ENCODE peak calls at places on chromosomes 1 and 21, in ten cellular contexts. One of them, this sample, is unnamed. For H3K4me1, the result is how much of the 10 kb centered on the place peaks cover.

GRCh38 chr1:178533547-178533946 is 20.6 kb downstream of the TEX35 start:
- DNase-seq in tibial artery: no peak
- DNase-seq in CD4-positive, alpha-beta memory T cell: no peak
- DNase-seq in fibroblast of lung: no peak
- DNase-seq in aorta: no peak
- DNase-seq in transverse colon: no peak
- DNase-seq in stomach: no peak
- DNase-seq in thoracic aorta: no peak
- DNase-seq in upper lobe of right lung: no peak
- DNase-seq in pancreas: no peak
- DNase-seq in this sample: no peak

GRCh38 chr1:226820935-226821718 is 49.3 kb upstream of the PSEN2 start:
- DNase-seq in tibial artery: peak
- DNase-seq in CD4-positive, alpha-beta memory T cell: no peak
- DNase-seq in fibroblast of lung: peak
- DNase-seq in aorta: peak
- DNase-seq in transverse colon: peak
- DNase-seq in stomach: peak
- DNase-seq in thoracic aorta: peak
- DNase-seq in upper lobe of right lung: no peak
- DNase-seq in pancreas: peak
- DNase-seq in this sample: no peak

GRCh38 chr1:190168116-190168515 is 309.5 kb downstream of the BRINP3 start:
- DNase-seq in tibial artery: no peak
- DNase-seq in CD4-positive, alpha-beta memory T cell: no peak
- DNase-seq in fibroblast of lung: peak
- DNase-seq in aorta: no peak
- DNase-seq in transverse colon: no peak
- DNase-seq in stomach: no peak
- DNase-seq in thoracic aorta: no peak
- DNase-seq in upper lobe of right lung: no peak
- DNase-seq in pancreas: no peak
- DNase-seq in this sample: no peak

GRCh38 chr21:32674038-32674437 is 53.8 kb downstream of the SYNJ1 start:
- DNase-seq in tibial artery: no peak
- DNase-seq in CD4-positive, alpha-beta memory T cell: no peak
- DNase-seq in fibroblast of lung: no peak
- DNase-seq in aorta: no peak
- DNase-seq in transverse colon: no peak
- DNase-seq in stomach: no peak
- DNase-seq in thoracic aorta: no peak
- DNase-seq in upper lobe of right lung: no peak
- DNase-seq in pancreas: no peak
- DNase-seq in this sample: no peak

GRCh38 chr1:42165511-42166210 is 1.1 kb upstream of the GUCA2A start:
- DNase-seq in tibial artery: no peak
- DNase-seq in CD4-positive, alpha-beta memory T cell: no peak
- DNase-seq in fibroblast of lung: peak
- DNase-seq in aorta: peak
- DNase-seq in transverse colon: peak
- DNase-seq in stomach: peak
- DNase-seq in thoracic aorta: no peak
- DNase-seq in upper lobe of right lung: peak
- DNase-seq in pancreas: peak
- DNase-seq in this sample: no peak

GRCh38 chr1:177053648-177054047 is 110.9 kb downstream of the ASTN1 start:
- DNase-seq in tibial artery: no peak
- DNase-seq in CD4-positive, alpha-beta memory T cell: no peak
- DNase-seq in fibroblast of lung: no peak
- DNase-seq in aorta: no peak
- DNase-seq in transverse colon: no peak
- DNase-seq in stomach: no peak
- DNase-seq in thoracic aorta: no peak
- DNase-seq in upper lobe of right lung: no peak
- DNase-seq in pancreas: no peak
- DNase-seq in this sample: no peak

GRCh38 chr1:215526147-215526845 is 40.8 kb upstream of the KCTD3 start:
- DNase-seq in tibial artery: no peak
- DNase-seq in CD4-positive, alpha-beta memory T cell: no peak
- DNase-seq in fibroblast of lung: peak
- DNase-seq in aorta: no peak
- DNase-seq in transverse colon: no peak
- DNase-seq in stomach: no peak
- DNase-seq in thoracic aorta: no peak
- DNase-seq in upper lobe of right lung: no peak
- DNase-seq in pancreas: no peak
- DNase-seq in this sample: no peak

GRCh38 chr1:243926803-243927245 is 76.8 kb upstream of the AKT3 start:
- DNase-seq in tibial artery: no peak
- DNase-seq in CD4-positive, alpha-beta memory T cell: no peak
- DNase-seq in fibroblast of lung: peak
- DNase-seq in aorta: no peak
- DNase-seq in transverse colon: no peak
- DNase-seq in stomach: no peak
- DNase-seq in thoracic aorta: no peak
- DNase-seq in upper lobe of right lung: no peak
- DNase-seq in pancreas: no peak
- DNase-seq in this sample: no peak

GRCh38 chr1:26799479-26800133 is 11.9 kb downstream of the PIGV start:
- DNase-seq in tibial artery: peak
- DNase-seq in CD4-positive, alpha-beta memory T cell: no peak
- DNase-seq in fibroblast of lung: peak
- DNase-seq in aorta: peak
- DNase-seq in transverse colon: peak
- DNase-seq in stomach: no peak
- DNase-seq in thoracic aorta: no peak
- DNase-seq in upper lobe of right lung: no peak
- DNase-seq in pancreas: no peak
- DNase-seq in this sample: no peak

GRCh38 chr1:82453511-82454185 is 652.9 kb downstream of the ADGRL2 start:
- DNase-seq in tibial artery: no peak
- DNase-seq in CD4-positive, alpha-beta memory T cell: no peak
- DNase-seq in fibroblast of lung: no peak
- DNase-seq in aorta: no peak
- DNase-seq in transverse colon: no peak
- DNase-seq in stomach: no peak
- DNase-seq in thoracic aorta: no peak
- DNase-seq in upper lobe of right lung: no peak
- DNase-seq in pancreas: no peak
- DNase-seq in this sample: no peak

GRCh38 chr1:115682792-115683191 is 41.0 kb downstream of the VANGL1 start:
- DNase-seq in tibial artery: no peak
- DNase-seq in CD4-positive, alpha-beta memory T cell: no peak
- DNase-seq in fibroblast of lung: no peak
- DNase-seq in aorta: no peak
- DNase-seq in transverse colon: no peak
- DNase-seq in stomach: no peak
- DNase-seq in thoracic aorta: no peak
- DNase-seq in upper lobe of right lung: no peak
- DNase-seq in pancreas: no peak
- DNase-seq in this sample: no peak

DNA sequence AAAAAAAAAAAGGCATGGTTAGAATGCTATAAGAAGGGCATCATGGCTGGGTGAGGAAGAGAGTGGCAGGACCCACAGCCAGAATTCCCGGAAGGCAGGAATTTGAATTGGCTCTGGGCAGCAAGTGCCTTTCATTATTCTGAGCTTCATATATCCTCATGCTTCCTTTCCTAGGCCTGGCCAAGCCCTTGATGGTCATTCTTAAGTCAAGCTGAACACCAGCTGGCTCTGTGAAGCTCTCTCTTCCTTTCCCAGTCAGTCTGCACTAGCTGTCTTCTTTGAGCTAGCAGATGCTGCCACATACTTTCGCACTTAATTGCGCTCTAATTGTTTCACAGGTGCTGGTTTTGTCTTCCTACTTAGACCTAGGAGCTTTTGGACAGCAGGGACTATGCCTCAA is 2.5 kb downstream of the TLR5 start:
- DNase-seq in tibial artery: no peak
- DNase-seq in CD4-positive, alpha-beta memory T cell: no peak
- DNase-seq in fibroblast of lung: no peak
- DNase-seq in aorta: no peak
- DNase-seq in transverse colon: no peak
- DNase-seq in stomach: no peak
- DNase-seq in thoracic aorta: no peak
- DNase-seq in upper lobe of right lung: no peak
- DNase-seq in pancreas: no peak
- DNase-seq in this sample: no peak
- H3K4me1 ChIP-seq in tibial artery: under half
- H3K4me1 ChIP-seq in CD4-positive, alpha-beta memory T cell: under half
- H3K4me1 ChIP-seq in fibroblast of lung: under half
- H3K4me1 ChIP-seq in aorta: under half
- H3K4me1 ChIP-seq in transverse colon: under half
- H3K4me1 ChIP-seq in stomach: under half
- H3K4me1 ChIP-seq in thoracic aorta: under half
- H3K4me1 ChIP-seq in upper lobe of right lung: half or more
- H3K4me1 ChIP-seq in pancreas: under half
- H3K4me1 ChIP-seq in this sample: under half

GRCh38 chr21:45819478-45820170 is 161.9 kb upstream of the COL6A1 start:
- DNase-seq in tibial artery: no peak
- DNase-seq in CD4-positive, alpha-beta memory T cell: no peak
- DNase-seq in fibroblast of lung: no peak
- DNase-seq in aorta: no peak
- DNase-seq in transverse colon: no peak
- DNase-seq in stomach: no peak
- DNase-seq in thoracic aorta: no peak
- DNase-seq in upper lobe of right lung: no peak
- DNase-seq in pancreas: no peak
- DNase-seq in this sample: no peak

GRCh38 chr21:45818276-45818903 is 163.2 kb upstream of the COL6A1 start:
- DNase-seq in tibial artery: no peak
- DNase-seq in CD4-positive, alpha-beta memory T cell: no peak
- DNase-seq in fibroblast of lung: peak
- DNase-seq in aorta: no peak
- DNase-seq in transverse colon: no peak
- DNase-seq in stomach: no peak
- DNase-seq in thoracic aorta: no peak
- DNase-seq in upper lobe of right lung: no peak
- DNase-seq in pancreas: no peak
- DNase-seq in this sample: no peak

GRCh38 chr21:45820171-45821091 is 161.1 kb upstream of the COL6A1 start:
- DNase-seq in tibial artery: no peak
- DNase-seq in CD4-positive, alpha-beta memory T cell: peak
- DNase-seq in fibroblast of lung: peak
- DNase-seq in aorta: peak
- DNase-seq in transverse colon: peak
- DNase-seq in stomach: peak
- DNase-seq in thoracic aorta: no peak
- DNase-seq in upper lobe of right lung: peak
- DNase-seq in pancreas: peak
- DNase-seq in this sample: peak

GRCh38 chr21:45817345-45817744 is 164.2 kb upstream of the COL6A1 start:
- DNase-seq in tibial artery: no peak
- DNase-seq in CD4-positive, alpha-beta memory T cell: no peak
- DNase-seq in fibroblast of lung: no peak
- DNase-seq in aorta: no peak
- DNase-seq in transverse colon: no peak
- DNase-seq in stomach: no peak
- DNase-seq in thoracic aorta: no peak
- DNase-seq in upper lobe of right lung: no peak
- DNase-seq in pancreas: no peak
- DNase-seq in this sample: no peak

DNA sequence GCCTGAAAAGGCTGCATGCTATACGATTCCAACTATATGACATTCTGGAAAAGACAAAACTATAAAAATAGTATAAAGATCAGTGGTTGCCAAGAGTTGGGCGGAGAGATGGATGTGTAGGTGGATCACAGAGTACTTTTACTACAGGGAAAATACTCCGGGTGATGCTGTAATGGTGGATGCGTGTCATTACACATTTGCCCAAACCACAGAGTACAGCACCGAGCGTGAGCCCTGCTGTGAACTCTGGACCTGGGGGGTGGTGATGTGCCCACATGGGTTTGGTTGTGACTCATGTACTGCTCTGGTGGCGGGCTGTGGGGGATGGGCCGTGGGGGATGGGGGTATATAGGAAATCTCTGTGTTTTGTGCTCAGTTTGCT is 162.7 kb upstream of the COL6A1 start:
- DNase-seq in tibial artery: no peak
- DNase-seq in CD4-positive, alpha-beta memory T cell: peak
- DNase-seq in fibroblast of lung: peak
- DNase-seq in aorta: no peak
- DNase-seq in transverse colon: no peak
- DNase-seq in stomach: no peak
- DNase-seq in thoracic aorta: no peak
- DNase-seq in upper lobe of right lung: no peak
- DNase-seq in pancreas: no peak
- DNase-seq in this sample: peak
- H3K27ac ChIP-seq in tibial artery: no peak
- H3K27ac ChIP-seq in CD4-positive, alpha-beta memory T cell: no peak
- H3K27ac ChIP-seq in fibroblast of lung: no peak
- H3K27ac ChIP-seq in aorta: no peak
- H3K27ac ChIP-seq in transverse colon: no peak
- H3K27ac ChIP-seq in stomach: no peak
- H3K27ac ChIP-seq in thoracic aorta: no peak
- H3K27ac ChIP-seq in upper lobe of right lung: no peak
- H3K27ac ChIP-seq in pancreas: no peak
- H3K27ac ChIP-seq in this sample: no peak

DNA sequence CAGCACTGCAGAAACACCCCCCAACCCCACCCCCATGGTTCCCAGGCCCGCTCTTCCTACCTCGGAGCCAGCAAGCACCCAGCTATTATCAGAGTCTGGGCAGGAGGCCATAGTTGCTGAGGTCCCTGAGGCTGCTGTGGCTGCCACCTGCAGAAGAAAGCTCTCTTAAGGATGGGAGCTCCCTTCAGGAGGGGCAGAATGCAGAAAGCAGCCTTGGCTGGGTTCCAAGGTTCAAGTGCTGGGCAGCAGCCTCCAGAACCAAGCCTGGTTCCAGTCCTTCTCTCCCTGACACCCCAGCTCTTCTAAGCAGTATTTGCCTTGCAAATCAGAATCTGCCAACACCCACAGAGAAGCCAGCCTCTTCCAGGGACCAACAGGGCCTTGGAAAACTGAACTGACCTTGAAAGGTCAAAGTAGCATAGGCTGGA is 2.3 kb downstream of the PBXIP1 start:
- DNase-seq in tibial artery: no peak
- DNase-seq in CD4-positive, alpha-beta memory T cell: peak
- DNase-seq in fibroblast of lung: no peak
- DNase-seq in aorta: no peak
- DNase-seq in transverse colon: no peak
- DNase-seq in stomach: no peak
- DNase-seq in thoracic aorta: no peak
- DNase-seq in upper lobe of right lung: no peak
- DNase-seq in pancreas: no peak
- DNase-seq in this sample: no peak
- H3K4me1 ChIP-seq in tibial artery: half or more
- H3K4me1 ChIP-seq in CD4-positive, alpha-beta memory T cell: half or more
- H3K4me1 ChIP-seq in fibroblast of lung: under half
- H3K4me1 ChIP-seq in aorta: under half
- H3K4me1 ChIP-seq in transverse colon: under half
- H3K4me1 ChIP-seq in stomach: half or more
- H3K4me1 ChIP-seq in thoracic aorta: under half
- H3K4me1 ChIP-seq in upper lobe of right lung: under half
- H3K4me1 ChIP-seq in pancreas: under half
- H3K4me1 ChIP-seq in this sample: half or more

DNA sequence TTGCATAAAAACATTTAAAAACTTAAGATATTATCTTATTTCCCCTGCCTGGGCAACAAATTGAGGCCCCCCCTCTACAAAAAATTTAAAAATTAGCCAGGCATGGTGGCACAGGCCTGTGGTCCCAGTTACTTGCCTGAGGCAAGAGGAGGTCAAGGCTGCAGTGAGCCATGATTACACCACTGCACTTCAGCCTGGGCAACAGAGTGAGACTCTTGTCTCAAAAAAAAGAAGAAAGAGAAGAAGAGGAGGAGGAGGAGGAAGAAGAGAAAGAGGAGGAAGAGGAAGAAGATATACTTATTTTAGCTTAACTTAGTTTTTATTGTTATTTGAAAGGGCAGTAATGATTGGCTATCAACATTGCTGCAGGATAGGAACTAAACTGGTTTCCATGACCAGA is 73.8 kb upstream of the IPO9 start:
- DNase-seq in tibial artery: no peak
- DNase-seq in CD4-positive, alpha-beta memory T cell: no peak
- DNase-seq in fibroblast of lung: no peak
- DNase-seq in aorta: no peak
- DNase-seq in transverse colon: no peak
- DNase-seq in stomach: no peak
- DNase-seq in thoracic aorta: no peak
- DNase-seq in upper lobe of right lung: no peak
- DNase-seq in pancreas: no peak
- DNase-seq in this sample: no peak
- H3K27ac ChIP-seq in tibial artery: peak
- H3K27ac ChIP-seq in CD4-positive, alpha-beta memory T cell: no peak
- H3K27ac ChIP-seq in fibroblast of lung: no peak
- H3K27ac ChIP-seq in aorta: peak
- H3K27ac ChIP-seq in transverse colon: no peak
- H3K27ac ChIP-seq in stomach: no peak
- H3K27ac ChIP-seq in thoracic aorta: peak
- H3K27ac ChIP-seq in upper lobe of right lung: no peak
- H3K27ac ChIP-seq in pancreas: no peak
- H3K27ac ChIP-seq in this sample: no peak

This sample was measured in effector memory CD4-positive, alpha-beta T cell.